ENCODE peak calls at places on chromosomes 7 and 10, in nine cellular contexts. R, E, W, S, V, H, T, P and X are unnamed samples.
A peak's percentile ranks its signal among the peaks of the same experiment; 100 is the strongest.

GRCh38 chr10:47164800-47165128 is 135.2 kb upstream of the GDF10 start:
- DNase-seq in S (no peak), H (no peak), E (no peak), V (peak; percentile 42), R (no peak), T (no peak), W (no peak), P (peak; percentile 44), X (no peak)

GRCh38 chr10:79258894-79259293 is 88.4 kb upstream of the PPIF start:
- DNase-seq in P (no peak), T (no peak), V (no peak), R (no peak), S (no peak), H (no peak), W (no peak), E (no peak), X (no peak)

GRCh38 chr7:8212638-8213037 is 49.3 kb downstream of the ICA1 start:
- DNase-seq in H (no peak), S (no peak), W (no peak), P (no peak), V (no peak), R (no peak), T (no peak), E (peak; percentile 84), X (no peak)

GRCh38 chr10:124110882-124111281 is 17.5 kb upstream of the CHST15 start:
- DNase-seq in P (no peak), S (no peak), W (no peak), V (no peak), E (no peak), H (no peak), R (no peak), T (no peak), X (no peak)

GRCh38 chr7:83814480-83814879 is 165.5 kb upstream of the SEMA3E start:
- DNase-seq in V (no peak), H (no peak), P (no peak), S (no peak), T (no peak), E (no peak), R (no peak), W (no peak), X (no peak)

GRCh38 chr7:130322615-130323014 is 22.0 kb upstream of the CPA5 start:
- DNase-seq in W (no peak), S (no peak), T (no peak), H (no peak), V (no peak), R (no peak), E (no peak), P (no peak), X (no peak)

GRCh38 chr10:46028584-46029570 is 1.5 kb downstream of the NCOA4 start:
- DNase-seq in S (peak; percentile 51), P (peak; percentile 72), V (peak; percentile 89), R (no peak), T (no peak), W (no peak), H (no peak), E (no peak), X (peak; percentile 40)

GRCh38 chr10:87646920-87647319 is 12.8 kb upstream of the PAPSS2 start:
- DNase-seq in E (no peak), R (no peak), H (no peak), P (no peak), T (no peak), W (no peak), V (no peak), S (no peak), X (no peak)

GRCh38 chr10:59896186-59896585 is 10.2 kb downstream of the CCDC6 start:
- DNase-seq in S (no peak), T (no peak), E (no peak), R (no peak), V (no peak), P (peak; percentile 14), W (no peak), H (no peak), X (no peak)

GRCh38 chr7:146702898-146703297 is 586.3 kb downstream of the CNTNAP2 start:
- DNase-seq in S (no peak), V (no peak), R (no peak), T (no peak), E (no peak), W (no peak), P (no peak), H (no peak), X (no peak)

GRCh38 chr7:13641699-13642098 is 347.8 kb downstream of the ETV1 start:
- DNase-seq in R (no peak), E (no peak), T (no peak), W (no peak), P (peak; percentile 84), V (peak; percentile 78), H (peak; percentile 13), S (peak; percentile 21), X (peak; percentile 16)

GRCh38 chr10:1461016-1461415 is 276.3 kb downstream of the ADARB2 start:
- DNase-seq in R (no peak), V (no peak), P (no peak), E (no peak), S (no peak), H (no peak), T (no peak), W (no peak), X (no peak)

GRCh38 chr7:25843467-25843866 is 308.5 kb upstream of the NFE2L3 start:
- DNase-seq in V (no peak), R (no peak), E (no peak), P (no peak), S (no peak), W (no peak), H (no peak), T (no peak), X (no peak)

GRCh38 chr10:101941871-101942270 is 98.3 kb upstream of the KCNIP2 start:
- DNase-seq in V (peak; percentile 67), W (no peak), E (no peak), R (no peak), P (no peak), T (no peak), S (peak; percentile 45), H (no peak), X (no peak)

GRCh38 chr10:45373003-45373782 is 823 bp upstream of the ALOX5 start:
- DNase-seq in H (peak; percentile 20), E (peak; percentile 8), T (no peak), V (no peak), S (no peak), R (no peak), P (no peak), W (no peak), X (no peak)

GRCh38 chr10:4763960-4764428 is 62.0 kb upstream of the AKR1E2 start:
- DNase-seq in S (peak; percentile 60), P (peak; percentile 29), R (no peak), T (no peak), E (no peak), H (no peak), W (no peak), V (peak; percentile 61), X (no peak)

GRCh38 chr7:22787936-22788335 is 34.7 kb downstream of the TOMM7 start:
- DNase-seq in P (no peak), H (no peak), S (no peak), R (no peak), V (no peak), T (no peak), W (no peak), E (no peak), X (no peak)

GRCh38 chr7:125357681-125358440 is 428.2 kb upstream of the POT1 start:
- DNase-seq in V (peak; percentile 67), H (no peak), T (no peak), E (no peak), P (no peak), W (no peak), S (no peak), R (no peak), X (no peak)

GRCh38 chr10:74827045-74827441 is 643 bp downstream of the KAT6B start:
- DNase-seq in T (no peak), W (no peak), S (no peak), H (no peak), E (no peak), V (no peak), R (no peak), P (no peak), X (no peak)